ENCODE peak calls at places on chromosomes 13 and 19, in eight cellular contexts. One of them, this sample, is unnamed.

GRCh38 chr19:10113592-10113963 is 2.1 kb downstream of the P2RY11 start:
- DNase-seq in iris pigment epithelial cell: no peak
- DNase-seq in AG04450: no peak
- DNase-seq in NCI-H146: peak
- DNase-seq in GM12865: peak
- DNase-seq in NCI-H2081: no peak
- DNase-seq in iPS DF 6.9: no peak
- DNase-seq in WTC11: no peak
- DNase-seq in this sample: no peak

GRCh38 chr19:45761714-45762113 is 7.3 kb downstream of the SIX5 start:
- DNase-seq in iris pigment epithelial cell: no peak
- DNase-seq in AG04450: no peak
- DNase-seq in NCI-H146: no peak
- DNase-seq in GM12865: no peak
- DNase-seq in NCI-H2081: no peak
- DNase-seq in iPS DF 6.9: no peak
- DNase-seq in WTC11: no peak
- DNase-seq in this sample: no peak

GRCh38 chr13:33228645-33229445 is 56.7 kb downstream of the STARD13 start:
- DNase-seq in iris pigment epithelial cell: peak
- DNase-seq in AG04450: no peak
- DNase-seq in NCI-H146: peak
- DNase-seq in GM12865: peak
- DNase-seq in NCI-H2081: peak
- DNase-seq in iPS DF 6.9: no peak
- DNase-seq in WTC11: no peak
- DNase-seq in this sample: no peak

GRCh38 chr19:40806385-40807146 is 7.6 kb downstream of the EGLN2 start:
- DNase-seq in iris pigment epithelial cell: peak
- DNase-seq in AG04450: peak
- DNase-seq in NCI-H146: peak
- DNase-seq in GM12865: peak
- DNase-seq in NCI-H2081: peak
- DNase-seq in iPS DF 6.9: peak
- DNase-seq in WTC11: peak
- DNase-seq in this sample: peak

GRCh38 chr13:63774133-63774532 is 2358.5 kb upstream of the PCDH20 start:
- DNase-seq in iris pigment epithelial cell: no peak
- DNase-seq in AG04450: no peak
- DNase-seq in NCI-H146: no peak
- DNase-seq in GM12865: no peak
- DNase-seq in NCI-H2081: no peak
- DNase-seq in iPS DF 6.9: no peak
- DNase-seq in WTC11: no peak
- DNase-seq in this sample: no peak

GRCh38 chr19:47996230-47996727 is 1.8 kb downstream of the ELSPBP1 start:
- DNase-seq in iris pigment epithelial cell: no peak
- DNase-seq in AG04450: no peak
- DNase-seq in NCI-H146: no peak
- DNase-seq in GM12865: no peak
- DNase-seq in NCI-H2081: no peak
- DNase-seq in iPS DF 6.9: no peak
- DNase-seq in WTC11: no peak
- DNase-seq in this sample: no peak

GRCh38 chr19:45860359-45861259 is 2.3 kb downstream of the SYMPK start:
- DNase-seq in iris pigment epithelial cell: no peak
- DNase-seq in AG04450: no peak
- DNase-seq in NCI-H146: no peak
- DNase-seq in GM12865: no peak
- DNase-seq in NCI-H2081: no peak
- DNase-seq in iPS DF 6.9: no peak
- DNase-seq in WTC11: no peak
- DNase-seq in this sample: no peak

GRCh38 chr19:39677931-39678889 is 22.5 kb downstream of the LGALS16 start:
- DNase-seq in iris pigment epithelial cell: peak
- DNase-seq in AG04450: no peak
- DNase-seq in NCI-H146: peak
- DNase-seq in GM12865: peak
- DNase-seq in NCI-H2081: no peak
- DNase-seq in iPS DF 6.9: no peak
- DNase-seq in WTC11: no peak
- DNase-seq in this sample: no peak

GRCh38 chr19:12996542-12997094 is 1.3 kb downstream of the NFIX start:
- DNase-seq in iris pigment epithelial cell: peak
- DNase-seq in AG04450: no peak
- DNase-seq in NCI-H146: no peak
- DNase-seq in GM12865: no peak
- DNase-seq in NCI-H2081: no peak
- DNase-seq in iPS DF 6.9: no peak
- DNase-seq in WTC11: peak
- DNase-seq in this sample: no peak

GRCh38 chr13:106986033-106986484 is 418.1 kb upstream of the ARGLU1 start:
- DNase-seq in iris pigment epithelial cell: no peak
- DNase-seq in AG04450: no peak
- DNase-seq in NCI-H146: no peak
- DNase-seq in GM12865: no peak
- DNase-seq in NCI-H2081: no peak
- DNase-seq in iPS DF 6.9: peak
- DNase-seq in WTC11: peak
- DNase-seq in this sample: no peak

GRCh38 chr19:48364564-48365363 is 597 bp downstream of the SYNGR4 start:
- DNase-seq in iris pigment epithelial cell: no peak
- DNase-seq in AG04450: no peak
- DNase-seq in NCI-H146: no peak
- DNase-seq in GM12865: no peak
- DNase-seq in NCI-H2081: no peak
- DNase-seq in iPS DF 6.9: no peak
- DNase-seq in WTC11: no peak
- DNase-seq in this sample: no peak

GRCh38 chr13:80361883-80362327 is 21.0 kb upstream of the SPRY2 start:
- DNase-seq in iris pigment epithelial cell: no peak
- DNase-seq in AG04450: no peak
- DNase-seq in NCI-H146: peak
- DNase-seq in GM12865: peak
- DNase-seq in NCI-H2081: no peak
- DNase-seq in iPS DF 6.9: no peak
- DNase-seq in WTC11: no peak
- DNase-seq in this sample: no peak

GRCh38 chr13:96925869-96926628 is 68.2 kb downstream of the OXGR1 start:
- DNase-seq in iris pigment epithelial cell: no peak
- DNase-seq in AG04450: no peak
- DNase-seq in NCI-H146: no peak
- DNase-seq in GM12865: no peak
- DNase-seq in NCI-H2081: peak
- DNase-seq in iPS DF 6.9: no peak
- DNase-seq in WTC11: no peak
- DNase-seq in this sample: no peak

GRCh38 chr19:11451327-11451941 is 16.0 kb downstream of the PRKCSH start:
- DNase-seq in iris pigment epithelial cell: no peak
- DNase-seq in AG04450: no peak
- DNase-seq in NCI-H146: no peak
- DNase-seq in GM12865: no peak
- DNase-seq in NCI-H2081: no peak
- DNase-seq in iPS DF 6.9: no peak
- DNase-seq in WTC11: no peak
- DNase-seq in this sample: no peak